ENCODE peak calls at places on chromosomes 3 and 15, in seven cellular contexts. X is left colon; S is T-helper 1 cell; N is cardiac muscle cell; U is NAMALWA; T is stimulated activated CD8-positive, alpha-beta memory T cell treated with anti-CD3 and anti-CD28 coated beads, Interleukin-4, amount 100 ng/mL, for 4 hours; I is AG08395. G is an unnamed sample.

GRCh38 chr3:141960731-141961130 is 84.3 kb downstream of the ATP1B3 start:
- DNase-seq in I (peak; percentile 41), S (no peak), U (no peak), T (no peak), X (no peak), N (peak; percentile 72), G (no peak)

GRCh38 chr3:65669163-65669875 is 369.4 kb downstream of the MAGI1 start:
- DNase-seq in N (peak; percentile 83), T (no peak), X (no peak), I (no peak), U (no peak), S (no peak), G (no peak)

GRCh38 chr3:15933439-15934144 is 135.8 kb upstream of the ANKRD28 start:
- DNase-seq in S (no peak), I (no peak), U (no peak), X (no peak), T (no peak), N (no peak), G (no peak)

GRCh38 chr3:17401912-17402311 is 340.5 kb downstream of the TBC1D5 start:
- DNase-seq in U (no peak), N (no peak), S (no peak), T (no peak), X (no peak), I (no peak), G (no peak)

GRCh38 chr3:130831716-130832400 is 62.0 kb upstream of the ATP2C1 start:
- DNase-seq in T (no peak), I (no peak), S (no peak), X (peak; percentile 9), U (no peak), N (no peak), G (peak; percentile 32)

GRCh38 chr3:72155391-72156064 is 370.6 kb upstream of the PROK2 start:
- DNase-seq in T (no peak), U (no peak), I (peak; percentile 97), S (no peak), N (peak; percentile 94), X (peak; percentile 51), G (no peak)

GRCh38 chr15:58547628-58548307 is 116.0 kb downstream of the LIPC start:
- DNase-seq in X (no peak), U (no peak), S (no peak), N (no peak), T (no peak), I (no peak), G (no peak)

GRCh38 chr3:2166552-2166951 is 67.9 kb downstream of the CNTN4 start:
- DNase-seq in S (no peak), T (no peak), I (no peak), U (peak; percentile 27), X (no peak), N (no peak), G (no peak)

GRCh38 chr3:134311265-134311664 is 60.6 kb upstream of the RYK start:
- DNase-seq in U (no peak), X (no peak), I (peak; percentile 56), N (no peak), T (no peak), S (no peak), G (no peak)

GRCh38 chr3:40985195-40985594 is 214.1 kb upstream of the CTNNB1 start:
- DNase-seq in X (no peak), N (no peak), T (no peak), S (no peak), I (no peak), U (peak; percentile 18), G (no peak)

GRCh38 chr3:40877651-40878463 is 321.4 kb upstream of the CTNNB1 start:
- DNase-seq in T (no peak), U (no peak), I (no peak), N (peak; percentile 92), X (peak; percentile 14), S (no peak), G (no peak)